ENCODE peak calls at places on chromosomes 6 and 20, in nine cellular contexts. One of them, this sample, is unnamed.
A peak's percentile ranks its signal among the peaks of the same experiment; 100 is the strongest.

GRCh38 chr6:27263886-27264285 is 16.4 kb downstream of the PRSS16 start:
- DNase-seq in stimulated activated CD4-positive, alpha-beta T cell treated with anti-CD3 and anti-CD28 coated beads, Interleukin-1b, Interleukin-23, amount 100 ng/mL, for 4 hours: no peak
- DNase-seq in Karpas-422: no peak
- DNase-seq in type B pancreatic cell: no peak
- DNase-seq in HS-5: no peak
- DNase-seq in memory B cell: no peak
- DNase-seq in AG08396: no peak
- DNase-seq in activated CD8-positive, alpha-beta memory T cell treated with anti-CD3 and anti-CD28 coated beads, Interleukin-2, amount 50 U/mL, for 4 hours: no peak
- DNase-seq in uterus: no peak
- DNase-seq in this sample: no peak

GRCh38 chr20:21505161-21505809 is 8.6 kb downstream of the NKX2-2 start:
- DNase-seq in stimulated activated CD4-positive, alpha-beta T cell treated with anti-CD3 and anti-CD28 coated beads, Interleukin-1b, Interleukin-23, amount 100 ng/mL, for 4 hours: peak; percentile 85
- DNase-seq in Karpas-422: peak; percentile 86
- DNase-seq in type B pancreatic cell: peak; percentile 90
- DNase-seq in HS-5: peak; percentile 28
- DNase-seq in memory B cell: peak; percentile 87
- DNase-seq in AG08396: peak; percentile 86
- DNase-seq in activated CD8-positive, alpha-beta memory T cell treated with anti-CD3 and anti-CD28 coated beads, Interleukin-2, amount 50 U/mL, for 4 hours: peak; percentile 84
- DNase-seq in uterus: peak; percentile 41
- DNase-seq in this sample: peak; percentile 83

GRCh38 chr20:19539191-19539590 is 218.9 kb upstream of the RIN2 start:
- DNase-seq in stimulated activated CD4-positive, alpha-beta T cell treated with anti-CD3 and anti-CD28 coated beads, Interleukin-1b, Interleukin-23, amount 100 ng/mL, for 4 hours: no peak
- DNase-seq in Karpas-422: no peak
- DNase-seq in type B pancreatic cell: no peak
- DNase-seq in HS-5: no peak
- DNase-seq in memory B cell: no peak
- DNase-seq in AG08396: no peak
- DNase-seq in activated CD8-positive, alpha-beta memory T cell treated with anti-CD3 and anti-CD28 coated beads, Interleukin-2, amount 50 U/mL, for 4 hours: no peak
- DNase-seq in uterus: no peak
- DNase-seq in this sample: no peak

GRCh38 chr6:129207832-129208231 is 324.9 kb downstream of the LAMA2 start:
- DNase-seq in stimulated activated CD4-positive, alpha-beta T cell treated with anti-CD3 and anti-CD28 coated beads, Interleukin-1b, Interleukin-23, amount 100 ng/mL, for 4 hours: no peak
- DNase-seq in Karpas-422: no peak
- DNase-seq in type B pancreatic cell: no peak
- DNase-seq in HS-5: no peak
- DNase-seq in memory B cell: no peak
- DNase-seq in AG08396: no peak
- DNase-seq in activated CD8-positive, alpha-beta memory T cell treated with anti-CD3 and anti-CD28 coated beads, Interleukin-2, amount 50 U/mL, for 4 hours: no peak
- DNase-seq in uterus: no peak
- DNase-seq in this sample: no peak

GRCh38 chr6:20188630-20189075 is 23.6 kb downstream of the MBOAT1 start:
- DNase-seq in stimulated activated CD4-positive, alpha-beta T cell treated with anti-CD3 and anti-CD28 coated beads, Interleukin-1b, Interleukin-23, amount 100 ng/mL, for 4 hours: no peak
- DNase-seq in Karpas-422: no peak
- DNase-seq in type B pancreatic cell: no peak
- DNase-seq in HS-5: no peak
- DNase-seq in memory B cell: no peak
- DNase-seq in AG08396: no peak
- DNase-seq in activated CD8-positive, alpha-beta memory T cell treated with anti-CD3 and anti-CD28 coated beads, Interleukin-2, amount 50 U/mL, for 4 hours: no peak
- DNase-seq in uterus: no peak
- DNase-seq in this sample: no peak

GRCh38 chr20:1844723-1845523 is 50.3 kb upstream of the SIRPA start:
- DNase-seq in stimulated activated CD4-positive, alpha-beta T cell treated with anti-CD3 and anti-CD28 coated beads, Interleukin-1b, Interleukin-23, amount 100 ng/mL, for 4 hours: no peak
- DNase-seq in Karpas-422: peak; percentile 57
- DNase-seq in type B pancreatic cell: no peak
- DNase-seq in HS-5: no peak
- DNase-seq in memory B cell: peak; percentile 65
- DNase-seq in AG08396: peak; percentile 51
- DNase-seq in activated CD8-positive, alpha-beta memory T cell treated with anti-CD3 and anti-CD28 coated beads, Interleukin-2, amount 50 U/mL, for 4 hours: no peak
- DNase-seq in uterus: no peak
- DNase-seq in this sample: peak; percentile 68

GRCh38 chr6:14502551-14502950 is 385.0 kb downstream of the CD83 start:
- DNase-seq in stimulated activated CD4-positive, alpha-beta T cell treated with anti-CD3 and anti-CD28 coated beads, Interleukin-1b, Interleukin-23, amount 100 ng/mL, for 4 hours: no peak
- DNase-seq in Karpas-422: no peak
- DNase-seq in type B pancreatic cell: no peak
- DNase-seq in HS-5: no peak
- DNase-seq in memory B cell: no peak
- DNase-seq in AG08396: no peak
- DNase-seq in activated CD8-positive, alpha-beta memory T cell treated with anti-CD3 and anti-CD28 coated beads, Interleukin-2, amount 50 U/mL, for 4 hours: no peak
- DNase-seq in uterus: no peak
- DNase-seq in this sample: no peak

GRCh38 chr6:101380861-101381630 is 12.5 kb upstream of the GRIK2 start:
- DNase-seq in stimulated activated CD4-positive, alpha-beta T cell treated with anti-CD3 and anti-CD28 coated beads, Interleukin-1b, Interleukin-23, amount 100 ng/mL, for 4 hours: no peak
- DNase-seq in Karpas-422: no peak
- DNase-seq in type B pancreatic cell: no peak
- DNase-seq in HS-5: no peak
- DNase-seq in memory B cell: no peak
- DNase-seq in AG08396: no peak
- DNase-seq in activated CD8-positive, alpha-beta memory T cell treated with anti-CD3 and anti-CD28 coated beads, Interleukin-2, amount 50 U/mL, for 4 hours: no peak
- DNase-seq in uterus: no peak
- DNase-seq in this sample: peak; percentile 74

GRCh38 chr20:46545077-46545826 is 5.2 kb downstream of the OCSTAMP start:
- DNase-seq in stimulated activated CD4-positive, alpha-beta T cell treated with anti-CD3 and anti-CD28 coated beads, Interleukin-1b, Interleukin-23, amount 100 ng/mL, for 4 hours: no peak
- DNase-seq in Karpas-422: no peak
- DNase-seq in type B pancreatic cell: no peak
- DNase-seq in HS-5: peak; percentile 9
- DNase-seq in memory B cell: no peak
- DNase-seq in AG08396: no peak
- DNase-seq in activated CD8-positive, alpha-beta memory T cell treated with anti-CD3 and anti-CD28 coated beads, Interleukin-2, amount 50 U/mL, for 4 hours: no peak
- DNase-seq in uterus: no peak
- DNase-seq in this sample: no peak

GRCh38 chr6:2209226-2209809 is 36.1 kb downstream of the GMDS start:
- DNase-seq in stimulated activated CD4-positive, alpha-beta T cell treated with anti-CD3 and anti-CD28 coated beads, Interleukin-1b, Interleukin-23, amount 100 ng/mL, for 4 hours: peak; percentile 14
- DNase-seq in Karpas-422: peak; percentile 82
- DNase-seq in type B pancreatic cell: no peak
- DNase-seq in HS-5: no peak
- DNase-seq in memory B cell: no peak
- DNase-seq in AG08396: no peak
- DNase-seq in activated CD8-positive, alpha-beta memory T cell treated with anti-CD3 and anti-CD28 coated beads, Interleukin-2, amount 50 U/mL, for 4 hours: peak; percentile 40
- DNase-seq in uterus: no peak
- DNase-seq in this sample: peak; percentile 94

GRCh38 chr6:80923816-80924215 is 817.3 kb downstream of the BCKDHB start:
- DNase-seq in stimulated activated CD4-positive, alpha-beta T cell treated with anti-CD3 and anti-CD28 coated beads, Interleukin-1b, Interleukin-23, amount 100 ng/mL, for 4 hours: no peak
- DNase-seq in Karpas-422: no peak
- DNase-seq in type B pancreatic cell: no peak
- DNase-seq in HS-5: no peak
- DNase-seq in memory B cell: no peak
- DNase-seq in AG08396: no peak
- DNase-seq in activated CD8-positive, alpha-beta memory T cell treated with anti-CD3 and anti-CD28 coated beads, Interleukin-2, amount 50 U/mL, for 4 hours: no peak
- DNase-seq in uterus: no peak
- DNase-seq in this sample: no peak

GRCh38 chr20:36830791-36831691 is 44.9 kb upstream of the TLDC2 start:
- DNase-seq in stimulated activated CD4-positive, alpha-beta T cell treated with anti-CD3 and anti-CD28 coated beads, Interleukin-1b, Interleukin-23, amount 100 ng/mL, for 4 hours: no peak
- DNase-seq in Karpas-422: no peak
- DNase-seq in type B pancreatic cell: no peak
- DNase-seq in HS-5: no peak
- DNase-seq in memory B cell: no peak
- DNase-seq in AG08396: peak; percentile 75
- DNase-seq in activated CD8-positive, alpha-beta memory T cell treated with anti-CD3 and anti-CD28 coated beads, Interleukin-2, amount 50 U/mL, for 4 hours: no peak
- DNase-seq in uterus: peak; percentile 68
- DNase-seq in this sample: no peak

GRCh38 chr6:10395171-10395945 is 19.5 kb downstream of the TFAP2A start:
- DNase-seq in stimulated activated CD4-positive, alpha-beta T cell treated with anti-CD3 and anti-CD28 coated beads, Interleukin-1b, Interleukin-23, amount 100 ng/mL, for 4 hours: no peak
- DNase-seq in Karpas-422: no peak
- DNase-seq in type B pancreatic cell: no peak
- DNase-seq in HS-5: no peak
- DNase-seq in memory B cell: no peak
- DNase-seq in AG08396: no peak
- DNase-seq in activated CD8-positive, alpha-beta memory T cell treated with anti-CD3 and anti-CD28 coated beads, Interleukin-2, amount 50 U/mL, for 4 hours: no peak
- DNase-seq in uterus: no peak
- DNase-seq in this sample: peak; percentile 75

GRCh38 chr6:157099912-157100593 is 223.3 kb downstream of the TMEM242 start:
- DNase-seq in stimulated activated CD4-positive, alpha-beta T cell treated with anti-CD3 and anti-CD28 coated beads, Interleukin-1b, Interleukin-23, amount 100 ng/mL, for 4 hours: peak; percentile 46
- DNase-seq in Karpas-422: no peak
- DNase-seq in type B pancreatic cell: no peak
- DNase-seq in HS-5: no peak
- DNase-seq in memory B cell: peak; percentile 22
- DNase-seq in AG08396: no peak
- DNase-seq in activated CD8-positive, alpha-beta memory T cell treated with anti-CD3 and anti-CD28 coated beads, Interleukin-2, amount 50 U/mL, for 4 hours: peak; percentile 26
- DNase-seq in uterus: no peak
- DNase-seq in this sample: no peak

GRCh38 chr6:113854531-113855499 is 2.3 kb upstream of the MARCKS start:
- DNase-seq in stimulated activated CD4-positive, alpha-beta T cell treated with anti-CD3 and anti-CD28 coated beads, Interleukin-1b, Interleukin-23, amount 100 ng/mL, for 4 hours: no peak
- DNase-seq in Karpas-422: peak; percentile 45
- DNase-seq in type B pancreatic cell: peak; percentile 86
- DNase-seq in HS-5: no peak
- DNase-seq in memory B cell: peak; percentile 62
- DNase-seq in AG08396: peak; percentile 80
- DNase-seq in activated CD8-positive, alpha-beta memory T cell treated with anti-CD3 and anti-CD28 coated beads, Interleukin-2, amount 50 U/mL, for 4 hours: no peak
- DNase-seq in uterus: peak; percentile 71
- DNase-seq in this sample: peak; percentile 93

This sample was measured in NCI-H69.